ENCODE peak calls at places on chromosomes 3 and 15, in eight cellular contexts. I is HTR-8/SVneo, X is mesothelial cell of epicardium, Y is fibroblast of mammary gland, R is PC-9, V is left colon, Z is MV-4-11, E is natural killer cell. L is an unnamed sample.

GRCh38 chr3:138609898-138610266 is 1.3 kb downstream of the FAIM start:
- DNase-seq in I (no peak), V (no peak), R (no peak), X (no peak), Y (no peak), Z (no peak), E (no peak), L (no peak)

GRCh38 chr15:90029024-90029423 is 27.9 kb downstream of the ZNF710 start:
- DNase-seq in V (peak; percentile 53), I (no peak), X (no peak), Z (no peak), Y (no peak), R (no peak), E (no peak), L (no peak)

GRCh38 chr3:69180869-69181591 is 58.6 kb upstream of the LMOD3 start:
- DNase-seq in V (peak; percentile 32), R (no peak), X (no peak), I (no peak), Z (no peak), E (no peak), Y (no peak), L (no peak)

GRCh38 chr3:141392416-141392815 is 24.1 kb downstream of the ZBTB38 start:
- DNase-seq in X (no peak), I (no peak), Z (no peak), V (no peak), E (no peak), R (no peak), Y (no peak), L (no peak)

GRCh38 chr3:4928277-4928789 is 50.9 kb upstream of the BHLHE40 start:
- DNase-seq in Z (no peak), E (peak; percentile 35), R (no peak), X (no peak), V (no peak), Y (no peak), I (no peak), L (no peak)

GRCh38 chr3:143885803-143886427 is 37.6 kb upstream of the SLC9A9 start:
- DNase-seq in Z (peak; percentile 8), X (no peak), E (no peak), R (no peak), V (peak; percentile 8), I (peak; percentile 20), Y (peak; percentile 51), L (no peak)

GRCh38 chr3:69143605-69144004 is 21.2 kb upstream of the LMOD3 start:
- DNase-seq in X (no peak), E (no peak), V (no peak), Y (peak; percentile 22), Z (no peak), R (peak; percentile 75), I (no peak), L (no peak)

GRCh38 chr3:182979719-182980191 is 583 bp downstream of the DCUN1D1 start:
- DNase-seq in Z (peak; percentile 31), E (no peak), I (no peak), R (no peak), X (peak; percentile 33), V (peak; percentile 43), Y (no peak), L (no peak)

GRCh38 chr3:140529096-140529495 is 148.8 kb upstream of the TRIM42 start:
- DNase-seq in X (no peak), Y (peak; percentile 87), I (peak; percentile 34), V (no peak), E (no peak), Z (no peak), R (peak; percentile 99), L (peak; percentile 97)

GRCh38 chr3:155908086-155908485 is 37.6 kb downstream of the GMPS start:
- DNase-seq in R (no peak), Z (no peak), X (no peak), I (no peak), Y (no peak), V (no peak), E (no peak), L (no peak)

GRCh38 chr3:127096256-127097008 is 96.5 kb upstream of the PRR23E start:
- DNase-seq in I (no peak), Z (no peak), R (no peak), V (no peak), Y (peak; percentile 12), E (no peak), X (no peak), L (no peak)

GRCh38 chr15:58840048-58840447 is 68.9 kb downstream of the MINDY2 start:
- DNase-seq in Y (peak; percentile 38), I (no peak), R (no peak), V (no peak), X (no peak), Z (no peak), E (no peak), L (peak; percentile 54)

GRCh38 chr3:72340476-72341379 is 507.5 kb downstream of the SHQ1 start:
- DNase-seq in X (no peak), I (no peak), E (no peak), Y (peak; percentile 21), V (no peak), R (no peak), Z (no peak), L (no peak)

GRCh38 chr3:144028798-144029411 is 57.3 kb downstream of the DIPK2A start:
- DNase-seq in X (no peak), R (no peak), Z (peak; percentile 94), E (no peak), Y (no peak), V (no peak), I (no peak), L (no peak)

GRCh38 chr3:187066228-187066995 is 72.9 kb downstream of the RPL39L start:
- DNase-seq in Z (peak; percentile 34), I (peak; percentile 8), R (peak; percentile 60), V (peak; percentile 37), X (no peak), Y (peak; percentile 41), E (no peak), L (no peak)

GRCh38 chr15:39235084-39235795 is 345.6 kb upstream of the THBS1 start:
- DNase-seq in R (peak; percentile 87), Y (peak; percentile 75), Z (no peak), V (no peak), E (no peak), X (no peak), I (peak; percentile 19), L (no peak)

GRCh38 chr3:114539525-114539924 is 245.7 kb downstream of the TIGIT start:
- DNase-seq in E (no peak), X (no peak), Z (no peak), I (no peak), V (no peak), Y (no peak), R (no peak), L (no peak)

GRCh38 chr3:138027821-138028220 is 17.9 kb downstream of the CLDN18 start:
- DNase-seq in Z (no peak), R (no peak), X (no peak), V (no peak), E (no peak), I (no peak), Y (no peak), L (no peak)

GRCh38 chr3:181724432-181724740 is 12.7 kb downstream of the SOX2 start:
- DNase-seq in V (no peak), I (no peak), E (no peak), Z (no peak), R (peak; percentile 30), Y (no peak), X (no peak), L (no peak)

GRCh38 chr15:67413770-67414429 is 107.0 kb upstream of the C15orf61 start:
- DNase-seq in Y (peak; percentile 53), R (peak; percentile 75), E (no peak), X (no peak), Z (peak; percentile 51), V (no peak), I (peak; percentile 76), L (no peak)

GRCh38 chr15:99149366-99149765 is 44.5 kb downstream of the SYNM start:
- DNase-seq in E (no peak), X (no peak), Z (no peak), I (no peak), V (no peak), Y (no peak), R (no peak), L (no peak)

GRCh38 chr3:165195628-165196576 is at the start of gene SLITRK3:
- DNase-seq in E (no peak), R (no peak), I (no peak), Y (no peak), Z (no peak), V (no peak), X (no peak), L (no peak)

GRCh38 chr15:94119923-94120775 is 111.2 kb upstream of the MCTP2 start:
- DNase-seq in I (peak; percentile 46), V (peak; percentile 47), Z (peak; percentile 80), X (peak; percentile 33), R (peak; percentile 46), Y (peak; percentile 94), E (peak; percentile 28), L (peak; percentile 78)

GRCh38 chr15:101458908-101459578 is 30.5 kb downstream of the PCSK6 start:
- DNase-seq in R (no peak), E (no peak), Z (no peak), X (no peak), V (no peak), Y (no peak), I (no peak), L (no peak)

GRCh38 chr15:41850482-41851166 is 12.0 kb downstream of the PLA2G4B start:
- DNase-seq in E (no peak), Y (no peak), Z (no peak), V (no peak), X (no peak), R (no peak), I (no peak), L (no peak)

GRCh38 chr3:30777426-30777825 is 117.0 kb downstream of the GADL1 start:
- DNase-seq in Z (no peak), R (no peak), V (no peak), I (no peak), X (no peak), Y (peak; percentile 41), E (no peak), L (no peak)

GRCh38 chr3:34012102-34012461 is 213.7 kb downstream of the PDCD6IP start:
- DNase-seq in Z (peak; percentile 50), X (no peak), E (no peak), V (no peak), I (peak; percentile 92), R (peak; percentile 86), Y (peak; percentile 99), L (peak; percentile 97)

GRCh38 chr15:73686781-73687256 is 2.6 kb downstream of the CD276 start:
- DNase-seq in Z (peak; percentile 65), R (no peak), Y (peak; percentile 99), V (no peak), X (no peak), E (no peak), I (peak; percentile 78), L (peak; percentile 83)

GRCh38 chr15:75067123-75067854 is 43.9 kb downstream of the PPCDC start:
- DNase-seq in R (peak; percentile 77), V (no peak), X (no peak), I (no peak), Y (peak; percentile 86), Z (peak; percentile 82), E (no peak), L (no peak)

GRCh38 chr15:29455530-29455929 is 185.9 kb upstream of the NSMCE3 start:
- DNase-seq in X (no peak), V (no peak), I (no peak), R (no peak), Z (no peak), Y (no peak), E (no peak), L (no peak)

GRCh38 chr3:160455846-160456245 is 6.3 kb upstream of the TRIM59 start:
- DNase-seq in Y (no peak), E (no peak), Z (no peak), R (no peak), V (no peak), I (no peak), X (no peak), L (no peak)

L was measured in non-pigmented ciliary epithelial cell.